ENCODE peak calls at places on chromosomes 5 and 9, in nine cellular contexts. One of them, this sample, is unnamed.

GRCh38 chr9:130837002-130837511 is 2.0 kb downstream of the ABL1 start:
- DNase-seq in astrocyte of the spinal cord: peak
- DNase-seq in foreskin fibroblast: peak
- DNase-seq in bronchial epithelial cell: no peak
- DNase-seq in BJ: no peak
- DNase-seq in nephron progenitor cell: no peak
- DNase-seq in fibroblast of mammary gland: peak
- DNase-seq in HFF-Myc: no peak
- DNase-seq in progenitor cell of endocrine pancreas: no peak
- DNase-seq in this sample: no peak

GRCh38 chr9:126502417-126503332 is 111.1 kb upstream of the LMX1B start:
- DNase-seq in nephron progenitor cell: no peak
- DNase-seq in foreskin fibroblast: no peak
- DNase-seq in BJ: no peak
- DNase-seq in HFF-Myc: no peak
- DNase-seq in progenitor cell of endocrine pancreas: no peak
- DNase-seq in fibroblast of mammary gland: no peak
- DNase-seq in astrocyte of the spinal cord: no peak
- DNase-seq in bronchial epithelial cell: no peak
- DNase-seq in this sample: no peak

GRCh38 chr9:111003182-111003581 is 35.1 kb downstream of the LPAR1 start:
- DNase-seq in astrocyte of the spinal cord: no peak
- DNase-seq in BJ: no peak
- DNase-seq in progenitor cell of endocrine pancreas: no peak
- DNase-seq in fibroblast of mammary gland: no peak
- DNase-seq in HFF-Myc: no peak
- DNase-seq in bronchial epithelial cell: no peak
- DNase-seq in foreskin fibroblast: no peak
- DNase-seq in nephron progenitor cell: no peak
- DNase-seq in this sample: no peak

GRCh38 chr5:146426853-146427618 is 20.1 kb upstream of the TCERG1 start:
- DNase-seq in fibroblast of mammary gland: peak
- DNase-seq in bronchial epithelial cell: peak
- DNase-seq in nephron progenitor cell: peak
- DNase-seq in foreskin fibroblast: peak
- DNase-seq in HFF-Myc: no peak
- DNase-seq in BJ: no peak
- DNase-seq in astrocyte of the spinal cord: peak
- DNase-seq in progenitor cell of endocrine pancreas: no peak
- DNase-seq in this sample: no peak

GRCh38 chr5:2688586-2688985 is 62.9 kb downstream of the IRX2 start:
- DNase-seq in foreskin fibroblast: no peak
- DNase-seq in nephron progenitor cell: no peak
- DNase-seq in fibroblast of mammary gland: no peak
- DNase-seq in HFF-Myc: no peak
- DNase-seq in bronchial epithelial cell: no peak
- DNase-seq in BJ: no peak
- DNase-seq in progenitor cell of endocrine pancreas: no peak
- DNase-seq in astrocyte of the spinal cord: no peak
- DNase-seq in this sample: no peak

GRCh38 chr9:112863214-112863613 is 27.5 kb downstream of the SLC46A2 start:
- DNase-seq in astrocyte of the spinal cord: no peak
- DNase-seq in fibroblast of mammary gland: peak
- DNase-seq in nephron progenitor cell: no peak
- DNase-seq in progenitor cell of endocrine pancreas: no peak
- DNase-seq in foreskin fibroblast: peak
- DNase-seq in BJ: no peak
- DNase-seq in HFF-Myc: no peak
- DNase-seq in bronchial epithelial cell: no peak
- DNase-seq in this sample: no peak

GRCh38 chr5:115414406-115415142 is 118.1 kb upstream of the CCDC112 start:
- DNase-seq in foreskin fibroblast: peak
- DNase-seq in progenitor cell of endocrine pancreas: no peak
- DNase-seq in astrocyte of the spinal cord: peak
- DNase-seq in BJ: peak
- DNase-seq in HFF-Myc: peak
- DNase-seq in nephron progenitor cell: no peak
- DNase-seq in bronchial epithelial cell: peak
- DNase-seq in fibroblast of mammary gland: peak
- DNase-seq in this sample: no peak

GRCh38 chr5:173139631-173140030 is 4.7 kb upstream of the BNIP1 start:
- DNase-seq in HFF-Myc: no peak
- DNase-seq in fibroblast of mammary gland: no peak
- DNase-seq in progenitor cell of endocrine pancreas: no peak
- DNase-seq in bronchial epithelial cell: no peak
- DNase-seq in BJ: no peak
- DNase-seq in nephron progenitor cell: no peak
- DNase-seq in astrocyte of the spinal cord: no peak
- DNase-seq in foreskin fibroblast: no peak
- DNase-seq in this sample: no peak

GRCh38 chr9:128249914-128250838 is 25.6 kb downstream of the GOLGA2 start:
- DNase-seq in nephron progenitor cell: peak
- DNase-seq in HFF-Myc: no peak
- DNase-seq in bronchial epithelial cell: peak
- DNase-seq in astrocyte of the spinal cord: peak
- DNase-seq in progenitor cell of endocrine pancreas: peak
- DNase-seq in fibroblast of mammary gland: peak
- DNase-seq in BJ: no peak
- DNase-seq in foreskin fibroblast: peak
- DNase-seq in this sample: peak

DNA sequence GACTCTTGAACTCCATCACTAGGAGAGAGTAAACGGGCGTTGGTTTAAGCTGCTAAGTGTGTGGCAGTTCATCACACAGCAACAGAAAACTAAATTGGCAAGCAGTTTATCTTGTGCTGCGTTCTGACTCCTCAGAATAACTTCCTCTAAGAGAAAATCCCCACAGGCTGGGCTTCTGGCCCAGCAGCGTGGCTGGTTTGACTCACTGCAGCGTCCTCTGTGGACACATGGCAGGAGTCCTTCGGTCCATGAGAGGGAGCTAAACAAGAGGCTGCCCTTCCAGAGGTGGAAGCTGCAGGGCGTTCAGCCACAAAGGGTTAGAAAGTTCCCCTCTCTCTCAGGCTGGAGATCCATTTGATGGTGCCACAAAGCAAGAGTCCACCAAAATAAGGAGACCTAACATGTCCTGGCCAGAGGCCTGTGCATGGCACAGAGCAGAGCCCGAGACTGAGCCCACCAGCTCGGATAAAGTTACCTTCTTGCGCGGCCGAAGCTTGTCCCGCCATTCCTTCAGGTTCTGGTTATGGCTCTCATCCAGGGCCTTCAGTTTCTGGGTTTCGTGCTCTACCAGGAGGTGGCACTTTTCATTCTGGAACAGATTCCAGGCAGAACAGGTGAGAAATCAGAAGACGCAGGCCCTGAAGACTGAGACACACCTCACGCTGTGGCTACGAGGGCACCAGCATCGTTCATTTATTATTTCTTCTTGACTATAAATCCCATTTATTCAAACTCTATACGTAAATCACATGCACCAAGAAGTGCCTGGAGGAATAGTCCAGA is 46.2 kb upstream of the FBXW11 start:
- DNase-seq in foreskin fibroblast: peak
- DNase-seq in astrocyte of the spinal cord: peak
- DNase-seq in nephron progenitor cell: no peak
- DNase-seq in BJ: no peak
- DNase-seq in fibroblast of mammary gland: peak
- DNase-seq in bronchial epithelial cell: no peak
- DNase-seq in HFF-Myc: no peak
- DNase-seq in progenitor cell of endocrine pancreas: no peak
- DNase-seq in this sample: no peak
- TF ChIP-seq CTCF in foreskin fibroblast: peak
- TF ChIP-seq CTCF in astrocyte of the spinal cord: peak
- TF ChIP-seq CTCF in nephron progenitor cell: no peak
- TF ChIP-seq CTCF in BJ: no peak
- TF ChIP-seq CTCF in fibroblast of mammary gland: peak
- TF ChIP-seq CTCF in bronchial epithelial cell: no peak
- TF ChIP-seq CTCF in HFF-Myc: no peak
- TF ChIP-seq CTCF in progenitor cell of endocrine pancreas: no peak
- TF ChIP-seq CTCF in this sample: no peak

GRCh38 chr9:91085499-91086291 is 276.0 kb downstream of the AUH start:
- DNase-seq in fibroblast of mammary gland: no peak
- DNase-seq in foreskin fibroblast: no peak
- DNase-seq in BJ: no peak
- DNase-seq in astrocyte of the spinal cord: no peak
- DNase-seq in nephron progenitor cell: no peak
- DNase-seq in HFF-Myc: no peak
- DNase-seq in bronchial epithelial cell: no peak
- DNase-seq in progenitor cell of endocrine pancreas: no peak
- DNase-seq in this sample: no peak

GRCh38 chr9:91086657-91087563 is 274.8 kb downstream of the AUH start:
- DNase-seq in bronchial epithelial cell: no peak
- DNase-seq in progenitor cell of endocrine pancreas: no peak
- DNase-seq in nephron progenitor cell: no peak
- DNase-seq in fibroblast of mammary gland: no peak
- DNase-seq in astrocyte of the spinal cord: no peak
- DNase-seq in foreskin fibroblast: no peak
- DNase-seq in BJ: no peak
- DNase-seq in HFF-Myc: no peak
- DNase-seq in this sample: no peak

GRCh38 chr9:91090132-91090410 is 271.6 kb downstream of the AUH start:
- DNase-seq in astrocyte of the spinal cord: no peak
- DNase-seq in foreskin fibroblast: no peak
- DNase-seq in progenitor cell of endocrine pancreas: no peak
- DNase-seq in bronchial epithelial cell: no peak
- DNase-seq in fibroblast of mammary gland: no peak
- DNase-seq in BJ: no peak
- DNase-seq in nephron progenitor cell: no peak
- DNase-seq in HFF-Myc: no peak
- DNase-seq in this sample: no peak

GRCh38 chr9:91092214-91092613 is 269.5 kb downstream of the AUH start:
- DNase-seq in fibroblast of mammary gland: no peak
- DNase-seq in foreskin fibroblast: no peak
- DNase-seq in progenitor cell of endocrine pancreas: no peak
- DNase-seq in BJ: no peak
- DNase-seq in astrocyte of the spinal cord: no peak
- DNase-seq in nephron progenitor cell: no peak
- DNase-seq in HFF-Myc: no peak
- DNase-seq in bronchial epithelial cell: no peak
- DNase-seq in this sample: no peak

DNA sequence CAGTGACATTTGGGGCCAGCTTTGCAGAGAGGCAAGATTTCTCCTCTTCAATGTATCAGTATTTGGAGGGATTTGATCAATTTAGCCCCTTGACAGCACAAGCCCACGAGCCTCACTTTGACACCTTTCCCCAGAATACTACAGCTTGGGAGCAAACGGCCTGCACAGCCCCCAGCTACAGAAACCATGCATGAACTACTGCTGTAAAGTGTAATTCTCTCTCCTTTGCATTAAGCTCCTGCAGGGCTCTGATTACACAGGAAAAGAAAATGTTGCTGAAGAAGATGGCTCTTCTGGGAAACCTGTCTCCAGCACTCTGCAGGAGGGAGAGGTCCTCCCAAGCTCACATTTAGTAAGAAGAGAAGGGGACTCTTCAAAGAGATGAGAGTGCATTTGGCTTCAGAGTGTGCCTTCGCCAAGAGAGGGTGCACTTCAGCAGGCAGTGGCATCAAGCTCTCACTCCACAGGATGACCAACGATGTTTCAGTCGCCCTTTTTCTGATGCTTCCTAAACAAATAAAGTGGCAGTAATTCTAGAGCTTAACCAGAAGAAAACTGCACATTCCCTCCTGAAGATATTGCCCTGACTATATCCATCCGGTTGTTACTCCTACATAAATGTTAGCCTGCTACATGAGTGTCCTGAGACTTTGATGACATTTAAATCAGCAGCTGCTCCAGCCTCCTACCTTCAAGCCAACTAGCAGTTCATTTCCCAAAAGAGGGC is 272.1 kb downstream of the AUH start:
- DNase-seq in astrocyte of the spinal cord: peak
- DNase-seq in BJ: no peak
- DNase-seq in nephron progenitor cell: no peak
- DNase-seq in fibroblast of mammary gland: peak
- DNase-seq in bronchial epithelial cell: peak
- DNase-seq in progenitor cell of endocrine pancreas: no peak
- DNase-seq in foreskin fibroblast: peak
- DNase-seq in HFF-Myc: no peak
- DNase-seq in this sample: no peak
- TF ChIP-seq CTCF in astrocyte of the spinal cord: peak
- TF ChIP-seq CTCF in BJ: peak
- TF ChIP-seq CTCF in nephron progenitor cell: no peak
- TF ChIP-seq CTCF in fibroblast of mammary gland: peak
- TF ChIP-seq CTCF in bronchial epithelial cell: peak
- TF ChIP-seq CTCF in progenitor cell of endocrine pancreas: no peak
- TF ChIP-seq CTCF in foreskin fibroblast: peak
- TF ChIP-seq CTCF in HFF-Myc: peak
- TF ChIP-seq CTCF in this sample: no peak

GRCh38 chr5:9799601-9800000 is 169.4 kb upstream of the TAS2R1 start:
- DNase-seq in fibroblast of mammary gland: no peak
- DNase-seq in foreskin fibroblast: no peak
- DNase-seq in BJ: no peak
- DNase-seq in progenitor cell of endocrine pancreas: no peak
- DNase-seq in astrocyte of the spinal cord: no peak
- DNase-seq in bronchial epithelial cell: no peak
- DNase-seq in HFF-Myc: no peak
- DNase-seq in nephron progenitor cell: no peak
- DNase-seq in this sample: no peak

GRCh38 chr5:9801908-9802307 is 171.8 kb upstream of the TAS2R1 start:
- DNase-seq in nephron progenitor cell: no peak
- DNase-seq in fibroblast of mammary gland: no peak
- DNase-seq in astrocyte of the spinal cord: no peak
- DNase-seq in BJ: no peak
- DNase-seq in HFF-Myc: no peak
- DNase-seq in bronchial epithelial cell: no peak
- DNase-seq in foreskin fibroblast: no peak
- DNase-seq in progenitor cell of endocrine pancreas: no peak
- DNase-seq in this sample: no peak
- TF ChIP-seq CTCF in nephron progenitor cell: no peak
- TF ChIP-seq CTCF in fibroblast of mammary gland: no peak
- TF ChIP-seq CTCF in astrocyte of the spinal cord: no peak
- TF ChIP-seq CTCF in BJ: no peak
- TF ChIP-seq CTCF in HFF-Myc: no peak
- TF ChIP-seq CTCF in bronchial epithelial cell: no peak
- TF ChIP-seq CTCF in foreskin fibroblast: no peak
- TF ChIP-seq CTCF in progenitor cell of endocrine pancreas: no peak
- TF ChIP-seq CTCF in this sample: no peak

GRCh38 chr5:181188700-181189362 is 16.2 kb downstream of the TRIM7 start:
- DNase-seq in foreskin fibroblast: peak
- DNase-seq in HFF-Myc: no peak
- DNase-seq in nephron progenitor cell: peak
- DNase-seq in bronchial epithelial cell: peak
- DNase-seq in BJ: no peak
- DNase-seq in astrocyte of the spinal cord: peak
- DNase-seq in fibroblast of mammary gland: peak
- DNase-seq in progenitor cell of endocrine pancreas: peak
- DNase-seq in this sample: peak
- TF ChIP-seq CTCF in foreskin fibroblast: peak
- TF ChIP-seq CTCF in HFF-Myc: no peak
- TF ChIP-seq CTCF in nephron progenitor cell: no peak
- TF ChIP-seq CTCF in bronchial epithelial cell: no peak
- TF ChIP-seq CTCF in BJ: no peak
- TF ChIP-seq CTCF in astrocyte of the spinal cord: peak
- TF ChIP-seq CTCF in fibroblast of mammary gland: no peak
- TF ChIP-seq CTCF in progenitor cell of endocrine pancreas: no peak
- TF ChIP-seq CTCF in this sample: no peak

GRCh38 chr9:117046666-117047327 is 359.7 kb downstream of the TRIM32 start:
- DNase-seq in fibroblast of mammary gland: no peak
- DNase-seq in HFF-Myc: no peak
- DNase-seq in BJ: no peak
- DNase-seq in foreskin fibroblast: no peak
- DNase-seq in nephron progenitor cell: no peak
- DNase-seq in progenitor cell of endocrine pancreas: no peak
- DNase-seq in bronchial epithelial cell: peak
- DNase-seq in astrocyte of the spinal cord: no peak
- DNase-seq in this sample: no peak
- TF ChIP-seq CTCF in fibroblast of mammary gland: no peak
- TF ChIP-seq CTCF in HFF-Myc: peak
- TF ChIP-seq CTCF in BJ: peak
- TF ChIP-seq CTCF in foreskin fibroblast: peak
- TF ChIP-seq CTCF in nephron progenitor cell: peak
- TF ChIP-seq CTCF in progenitor cell of endocrine pancreas: peak
- TF ChIP-seq CTCF in bronchial epithelial cell: peak
- TF ChIP-seq CTCF in astrocyte of the spinal cord: no peak
- TF ChIP-seq CTCF in this sample: peak